ENCODE peak calls at places on chromosome 1, in nine cellular contexts. J is choroid plexus epithelial cell; O is right cardiac atrium; P is testis; Q is coronary artery; M is mucosa of descending colon; D is left ventricle myocardium inferior; T is CD8-positive, alpha-beta T cell; A is kidney epithelial cell. W is an unnamed sample.

GRCh38 chr1:236166041-236166440 is 23.7 kb downstream of the GPR137B start:
- DNase-seq in O (no peak), D (no peak), J (no peak), A (no peak), M (no peak), P (no peak), T (no peak), Q (no peak), W (no peak)

GRCh38 chr1:60573726-60574409 is 500.3 kb upstream of the C1orf87 start:
- DNase-seq in A (peak), J (peak), O (no peak), T (no peak), P (no peak), Q (no peak), D (no peak), M (no peak), W (no peak)

GRCh38 chr1:53316742-53317650 is 10.9 kb downstream of the LRP8 start:
- DNase-seq in J (no peak), T (no peak), Q (no peak), M (no peak), D (no peak), O (no peak), A (no peak), P (peak), W (no peak)

GRCh38 chr1:9249534-9250335 is 15.2 kb downstream of the H6PD start:
- DNase-seq in O (peak), M (peak), A (no peak), T (no peak), D (peak), P (peak), Q (no peak), J (peak), W (peak)

GRCh38 chr1:89804646-89805237 is 16.1 kb upstream of the LRRC8D start:
- DNase-seq in J (peak), D (peak), O (peak), Q (no peak), P (peak), M (peak), A (peak), T (peak), W (peak)

GRCh38 chr1:96872757-96873156 is 151.2 kb downstream of the PTBP2 start:
- DNase-seq in M (no peak), Q (no peak), D (no peak), O (no peak), P (no peak), J (no peak), T (no peak), A (no peak), W (peak)

GRCh38 chr1:235635938-235636663 is 13.5 kb downstream of the GNG4 start:
- DNase-seq in M (peak), D (no peak), P (no peak), A (no peak), J (no peak), T (no peak), Q (no peak), O (no peak), W (peak)

GRCh38 chr1:55898191-55898590 is 681.2 kb downstream of the PLPP3 start:
- DNase-seq in Q (no peak), P (no peak), O (no peak), T (no peak), J (peak), A (peak), D (no peak), M (no peak), W (no peak)

GRCh38 chr1:47725732-47726495 is 271.3 kb downstream of the TRABD2B start:
- DNase-seq in D (peak), P (peak), Q (peak), A (no peak), J (peak), T (peak), O (peak), M (peak), W (peak)

GRCh38 chr1:20719871-20720620 is 2.2 kb upstream of the KIF17 start:
- DNase-seq in A (no peak), O (no peak), D (no peak), J (no peak), T (no peak), P (no peak), Q (no peak), M (no peak), W (peak)

GRCh38 chr1:46444466-46444865 is 45.2 kb upstream of the DMBX1 start:
- DNase-seq in A (no peak), T (no peak), D (no peak), P (no peak), M (no peak), Q (no peak), J (no peak), O (no peak), W (no peak)

GRCh38 chr1:97013904-97014303 is 292.3 kb downstream of the PTBP2 start:
- DNase-seq in O (no peak), D (no peak), T (no peak), M (no peak), P (no peak), A (no peak), Q (no peak), J (peak), W (no peak)

GRCh38 chr1:171583581-171584194 is 38.4 kb upstream of the MYOCOS start:
- DNase-seq in Q (no peak), T (no peak), M (no peak), A (no peak), D (no peak), J (peak), P (no peak), O (no peak), W (no peak)

GRCh38 chr1:151988405-151988851 is 5.2 kb downstream of the S100A10 start:
- DNase-seq in T (no peak), O (no peak), A (peak), Q (no peak), D (no peak), P (no peak), J (peak), M (no peak), W (peak)

GRCh38 chr1:3344395-3344794 is 110.1 kb upstream of the ARHGEF16 start:
- DNase-seq in J (no peak), D (no peak), P (no peak), M (no peak), T (no peak), O (no peak), Q (no peak), A (no peak), W (no peak)

GRCh38 chr1:50179639-50180038 is 70.9 kb downstream of the ELAVL4 start:
- DNase-seq in P (no peak), T (no peak), D (no peak), A (no peak), O (no peak), J (no peak), M (no peak), Q (no peak), W (no peak)

GRCh38 chr1:50172299-50172698 is 63.6 kb downstream of the ELAVL4 start:
- DNase-seq in A (no peak), D (no peak), P (no peak), J (no peak), Q (no peak), T (no peak), O (no peak), M (no peak), W (no peak)

GRCh38 chr1:50176563-50176885 is 67.8 kb downstream of the ELAVL4 start:
- DNase-seq in M (no peak), Q (no peak), T (no peak), A (no peak), D (no peak), O (no peak), P (no peak), J (no peak), W (no peak)

GRCh38 chr1:50174101-50174500 is 65.4 kb downstream of the ELAVL4 start:
- DNase-seq in M (no peak), O (no peak), T (no peak), Q (no peak), P (no peak), D (no peak), J (no peak), A (no peak), W (no peak)

DNA sequence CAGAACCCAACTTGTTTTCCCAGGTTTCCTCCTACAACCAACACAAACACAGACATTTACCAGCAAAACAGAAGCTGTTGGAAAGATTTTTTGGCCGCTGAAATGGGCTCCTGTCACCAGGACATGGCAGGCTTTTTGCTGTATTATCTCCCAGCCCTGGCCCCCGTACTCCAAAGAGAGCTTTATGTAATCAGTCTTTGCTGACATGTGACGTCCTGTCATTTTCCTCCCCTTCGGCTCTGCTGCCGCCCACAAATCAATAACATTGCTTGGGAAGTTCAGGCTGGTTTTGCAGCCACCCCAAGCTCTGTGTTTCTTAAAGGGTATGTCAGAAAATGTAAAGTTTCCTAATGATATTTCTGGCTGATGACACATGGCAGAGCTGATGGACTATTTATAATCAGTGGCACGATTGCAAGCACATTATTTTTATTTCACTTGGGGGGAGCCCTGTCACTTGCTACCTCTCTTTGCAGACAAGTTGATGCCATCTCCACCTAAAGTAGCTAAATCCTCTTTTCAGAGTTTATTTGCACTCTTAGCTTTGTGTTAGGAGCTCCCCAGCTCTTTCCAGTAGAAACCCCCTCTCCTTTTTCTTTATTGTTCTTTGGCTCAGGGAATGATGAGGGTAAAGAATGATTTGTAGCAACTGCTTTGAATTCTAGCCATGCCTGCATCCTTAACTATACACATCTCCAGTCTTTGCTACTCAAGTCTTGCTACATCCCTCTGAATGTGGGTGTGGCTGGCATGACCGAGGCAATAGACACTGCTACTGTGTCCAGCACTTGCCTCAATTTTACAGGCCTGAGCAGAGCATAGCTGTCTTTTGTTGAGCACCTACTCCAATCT is 67.2 kb downstream of the ELAVL4 start:
- DNase-seq in O (no peak), A (no peak), Q (no peak), D (no peak), J (no peak), P (no peak), M (no peak), T (no peak), W (no peak)
- H3K4me3 ChIP-seq in O (no peak), A (no peak), Q (no peak), D (peak), J (no peak), P (no peak), M (no peak), T (no peak), W (no peak)

GRCh38 chr1:157133431-157133830 is 4.8 kb downstream of the ETV3 start:
- DNase-seq in J (no peak), O (no peak), M (no peak), A (no peak), P (no peak), Q (no peak), T (no peak), D (no peak), W (no peak)
- H3K4me3 ChIP-seq in J (no peak), O (no peak), M (no peak), A (no peak), P (no peak), Q (no peak), T (peak), D (no peak), W (peak)

DNA sequence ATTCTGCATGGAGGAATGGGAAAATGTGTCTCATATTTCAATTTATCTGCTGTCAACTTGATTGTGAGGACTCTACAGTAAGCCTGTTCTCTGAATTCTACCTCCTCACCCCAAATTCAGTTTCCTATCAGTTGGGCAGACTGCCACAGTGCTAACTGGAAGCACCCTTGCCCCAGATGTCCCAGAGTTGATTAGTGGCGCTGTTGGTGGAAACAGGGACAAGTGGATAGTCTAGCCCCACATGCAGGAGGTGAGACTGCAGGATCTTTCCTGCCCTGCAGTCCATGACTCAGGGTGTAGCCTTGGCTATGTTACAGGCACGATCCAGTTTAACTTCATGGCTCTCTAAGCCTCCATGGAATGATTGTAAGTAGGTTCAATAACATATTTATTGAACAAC is 22.1 kb downstream of the ADAM30 start:
- DNase-seq in O (no peak), P (no peak), J (no peak), A (no peak), Q (no peak), M (no peak), D (no peak), T (no peak), W (no peak)
- H3K4me3 ChIP-seq in O (no peak), P (no peak), J (no peak), A (no peak), Q (no peak), M (no peak), D (no peak), T (no peak), W (no peak)

DNA sequence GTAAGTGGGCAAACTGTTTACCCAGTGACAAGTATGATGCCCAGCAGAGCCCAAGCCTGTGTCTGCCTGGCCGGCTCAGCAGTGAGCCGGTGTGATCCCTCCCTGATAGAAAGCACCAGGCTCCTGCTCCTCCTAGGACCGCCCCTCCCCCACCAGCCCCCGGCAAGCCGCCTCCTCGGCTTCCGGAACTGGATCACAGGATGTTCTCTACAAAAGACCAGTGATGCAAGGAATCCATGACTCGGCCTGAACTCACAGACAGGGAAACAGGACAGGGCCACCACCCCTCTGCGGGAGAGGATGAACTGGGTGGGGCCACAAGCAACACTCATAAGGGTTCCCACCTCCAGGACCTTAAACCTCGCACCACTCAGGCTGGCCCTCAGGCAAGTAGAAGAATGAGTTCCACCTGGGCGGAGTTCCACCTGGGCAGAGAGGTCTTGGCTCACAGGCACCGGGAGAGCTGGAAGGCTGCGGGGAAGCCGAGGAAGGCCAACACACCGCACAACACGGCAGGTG is 7.8 kb downstream of the ACOT7 start:
- DNase-seq in O (no peak), T (no peak), M (peak), J (peak), P (no peak), A (peak), D (peak), Q (no peak), W (peak)
- H3K4me3 ChIP-seq in O (no peak), T (no peak), M (no peak), J (peak), P (no peak), A (peak), D (peak), Q (peak), W (no peak)

DNA sequence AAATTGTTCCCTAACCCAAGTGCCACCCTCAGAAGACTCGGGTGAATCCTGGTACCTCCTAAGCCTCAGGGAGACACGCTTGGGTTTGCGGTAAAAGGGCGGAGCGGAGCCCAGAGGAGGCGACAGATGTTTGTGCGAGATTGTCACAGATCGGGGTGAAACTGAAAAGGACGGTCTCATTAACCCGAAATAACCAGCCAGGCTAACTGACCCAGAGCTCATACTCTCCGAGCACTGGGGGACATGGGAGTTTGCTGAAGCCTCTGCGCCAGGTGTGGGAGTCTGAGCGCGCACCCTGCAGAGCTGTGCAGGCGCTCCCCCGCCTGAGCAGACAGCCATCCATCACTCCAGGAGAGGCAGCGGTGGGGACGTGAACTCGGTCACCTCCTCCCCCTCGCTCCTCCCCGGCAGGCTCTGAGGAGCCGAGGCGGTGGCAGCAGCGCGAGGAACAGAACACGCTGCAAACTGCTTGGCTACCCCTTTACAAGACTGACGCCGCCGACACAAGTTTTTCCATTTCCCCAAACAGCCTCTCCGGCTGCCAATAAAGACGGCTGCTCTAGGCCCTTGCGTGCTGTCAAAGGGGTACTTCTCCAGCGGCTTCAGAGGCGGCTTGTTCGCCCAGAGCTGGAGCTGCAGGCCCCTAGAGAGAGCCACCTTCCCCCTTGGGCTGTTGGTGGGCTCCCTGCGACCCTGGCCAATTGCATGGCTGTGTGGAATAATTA is 43.5 kb downstream of the RRAGC start:
- DNase-seq in T (no peak), Q (no peak), M (no peak), P (peak), D (no peak), J (no peak), O (no peak), A (no peak), W (no peak)
- H3K4me3 ChIP-seq in T (no peak), Q (no peak), M (no peak), P (no peak), D (no peak), J (no peak), O (no peak), A (no peak), W (no peak)

DNA sequence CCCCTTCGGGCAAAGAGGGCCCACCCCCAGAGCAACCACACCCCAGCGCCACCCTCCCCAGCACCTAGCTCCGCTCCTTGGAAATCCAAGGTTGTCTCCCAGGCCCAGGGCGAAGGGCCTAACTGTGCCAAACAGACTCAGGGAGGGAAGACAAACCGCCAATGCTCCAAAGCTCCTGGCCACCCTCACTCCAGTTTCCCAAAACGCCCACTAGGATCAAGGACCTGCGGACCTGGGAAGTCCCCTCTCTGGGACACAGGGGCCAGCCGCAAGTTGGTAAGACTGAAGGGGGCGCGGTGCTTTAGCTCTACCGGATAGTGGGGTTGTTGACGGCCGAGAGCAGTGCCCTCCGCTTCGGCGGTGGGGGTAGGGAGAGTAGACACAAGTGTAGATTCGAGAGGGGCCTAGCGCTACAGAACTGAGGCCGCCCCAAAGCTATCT is 581 bp downstream of the IRF6 start:
- DNase-seq in T (no peak), J (no peak), P (no peak), Q (no peak), A (no peak), O (peak), D (no peak), M (peak), W (peak)
- H3K4me3 ChIP-seq in T (peak), J (no peak), P (peak), Q (peak), A (peak), O (peak), D (peak), M (peak), W (peak)